ENCODE peak calls at places on chromosomes 6 and 20, in nine cellular contexts. One of them, this sample, is unnamed.

GRCh38 chr20:5612476-5613291 is 137.5 kb upstream of the SHLD1 start:
- DNase-seq in activated T-cell treated with anti-CD3 and anti-CD28 coated beads, Interleukin-2, amount 50 U/mL, for 72 hours: no peak
- DNase-seq in stimulated activated CD4-positive, alpha-beta T cell treated with anti-CD3 and anti-CD28 coated beads, Interleukin-12 subunit alpha, Interleukin-12 subunit beta, amount 100 ng/mL, for 4 hours: no peak
- DNase-seq in cardiac fibroblast: peak; percentile 70
- DNase-seq in HEK293T: no peak
- DNase-seq in sciatic nerve: no peak
- DNase-seq in brain pericyte: no peak
- DNase-seq in lower leg skin: no peak
- DNase-seq in WERI-Rb-1: no peak
- DNase-seq in this sample: no peak

GRCh38 chr20:6579417-6579816 is 188.1 kb upstream of the BMP2 start:
- DNase-seq in HEK293T: no peak
- DNase-seq in WERI-Rb-1: no peak
- DNase-seq in lower leg skin: no peak
- DNase-seq in cardiac fibroblast: no peak
- DNase-seq in activated T-cell treated with anti-CD3 and anti-CD28 coated beads, Interleukin-2, amount 50 U/mL, for 72 hours: no peak
- DNase-seq in sciatic nerve: no peak
- DNase-seq in brain pericyte: no peak
- DNase-seq in stimulated activated CD4-positive, alpha-beta T cell treated with anti-CD3 and anti-CD28 coated beads, Interleukin-12 subunit alpha, Interleukin-12 subunit beta, amount 100 ng/mL, for 4 hours: no peak
- DNase-seq in this sample: no peak

GRCh38 chr6:78492351-78493010 is 374.9 kb upstream of the IRAK1BP1 start:
- DNase-seq in lower leg skin: no peak
- DNase-seq in sciatic nerve: no peak
- DNase-seq in WERI-Rb-1: no peak
- DNase-seq in HEK293T: no peak
- DNase-seq in activated T-cell treated with anti-CD3 and anti-CD28 coated beads, Interleukin-2, amount 50 U/mL, for 72 hours: no peak
- DNase-seq in stimulated activated CD4-positive, alpha-beta T cell treated with anti-CD3 and anti-CD28 coated beads, Interleukin-12 subunit alpha, Interleukin-12 subunit beta, amount 100 ng/mL, for 4 hours: no peak
- DNase-seq in cardiac fibroblast: no peak
- DNase-seq in brain pericyte: peak; percentile 72
- DNase-seq in this sample: no peak

GRCh38 chr6:107246972-107247615 is 131.8 kb upstream of the BEND3 start:
- DNase-seq in activated T-cell treated with anti-CD3 and anti-CD28 coated beads, Interleukin-2, amount 50 U/mL, for 72 hours: no peak
- DNase-seq in cardiac fibroblast: peak; percentile 27
- DNase-seq in HEK293T: no peak
- DNase-seq in sciatic nerve: no peak
- DNase-seq in WERI-Rb-1: no peak
- DNase-seq in brain pericyte: no peak
- DNase-seq in stimulated activated CD4-positive, alpha-beta T cell treated with anti-CD3 and anti-CD28 coated beads, Interleukin-12 subunit alpha, Interleukin-12 subunit beta, amount 100 ng/mL, for 4 hours: no peak
- DNase-seq in lower leg skin: no peak
- DNase-seq in this sample: no peak

GRCh38 chr20:48795058-48795457 is 32.7 kb downstream of the PREX1 start:
- DNase-seq in stimulated activated CD4-positive, alpha-beta T cell treated with anti-CD3 and anti-CD28 coated beads, Interleukin-12 subunit alpha, Interleukin-12 subunit beta, amount 100 ng/mL, for 4 hours: no peak
- DNase-seq in HEK293T: no peak
- DNase-seq in brain pericyte: no peak
- DNase-seq in sciatic nerve: no peak
- DNase-seq in cardiac fibroblast: no peak
- DNase-seq in lower leg skin: no peak
- DNase-seq in activated T-cell treated with anti-CD3 and anti-CD28 coated beads, Interleukin-2, amount 50 U/mL, for 72 hours: no peak
- DNase-seq in WERI-Rb-1: no peak
- DNase-seq in this sample: no peak

GRCh38 chr20:64109390-64109747 is 2.0 kb upstream of the NPBWR2 start:
- DNase-seq in brain pericyte: no peak
- DNase-seq in sciatic nerve: peak; percentile 34
- DNase-seq in stimulated activated CD4-positive, alpha-beta T cell treated with anti-CD3 and anti-CD28 coated beads, Interleukin-12 subunit alpha, Interleukin-12 subunit beta, amount 100 ng/mL, for 4 hours: no peak
- DNase-seq in WERI-Rb-1: no peak
- DNase-seq in activated T-cell treated with anti-CD3 and anti-CD28 coated beads, Interleukin-2, amount 50 U/mL, for 72 hours: no peak
- DNase-seq in HEK293T: no peak
- DNase-seq in lower leg skin: no peak
- DNase-seq in cardiac fibroblast: no peak
- DNase-seq in this sample: no peak

GRCh38 chr6:125316621-125317020 is 14.9 kb upstream of the HDDC2 start:
- DNase-seq in sciatic nerve: no peak
- DNase-seq in brain pericyte: no peak
- DNase-seq in WERI-Rb-1: no peak
- DNase-seq in lower leg skin: no peak
- DNase-seq in stimulated activated CD4-positive, alpha-beta T cell treated with anti-CD3 and anti-CD28 coated beads, Interleukin-12 subunit alpha, Interleukin-12 subunit beta, amount 100 ng/mL, for 4 hours: no peak
- DNase-seq in activated T-cell treated with anti-CD3 and anti-CD28 coated beads, Interleukin-2, amount 50 U/mL, for 72 hours: no peak
- DNase-seq in HEK293T: no peak
- DNase-seq in cardiac fibroblast: no peak
- DNase-seq in this sample: peak; percentile 11

GRCh38 chr6:94341173-94341572 is 921.8 kb upstream of the EPHA7 start:
- DNase-seq in activated T-cell treated with anti-CD3 and anti-CD28 coated beads, Interleukin-2, amount 50 U/mL, for 72 hours: no peak
- DNase-seq in HEK293T: no peak
- DNase-seq in WERI-Rb-1: no peak
- DNase-seq in lower leg skin: no peak
- DNase-seq in cardiac fibroblast: no peak
- DNase-seq in stimulated activated CD4-positive, alpha-beta T cell treated with anti-CD3 and anti-CD28 coated beads, Interleukin-12 subunit alpha, Interleukin-12 subunit beta, amount 100 ng/mL, for 4 hours: no peak
- DNase-seq in brain pericyte: no peak
- DNase-seq in sciatic nerve: no peak
- DNase-seq in this sample: no peak

GRCh38 chr20:33009214-33010132 is 2.0 kb downstream of the BPIFB2 start:
- DNase-seq in HEK293T: no peak
- DNase-seq in sciatic nerve: no peak
- DNase-seq in lower leg skin: no peak
- DNase-seq in brain pericyte: no peak
- DNase-seq in activated T-cell treated with anti-CD3 and anti-CD28 coated beads, Interleukin-2, amount 50 U/mL, for 72 hours: no peak
- DNase-seq in cardiac fibroblast: no peak
- DNase-seq in WERI-Rb-1: no peak
- DNase-seq in stimulated activated CD4-positive, alpha-beta T cell treated with anti-CD3 and anti-CD28 coated beads, Interleukin-12 subunit alpha, Interleukin-12 subunit beta, amount 100 ng/mL, for 4 hours: no peak
- DNase-seq in this sample: no peak

GRCh38 chr20:10171864-10172751 is 46.5 kb upstream of the SNAP25 start:
- DNase-seq in cardiac fibroblast: peak; percentile 24
- DNase-seq in sciatic nerve: no peak
- DNase-seq in stimulated activated CD4-positive, alpha-beta T cell treated with anti-CD3 and anti-CD28 coated beads, Interleukin-12 subunit alpha, Interleukin-12 subunit beta, amount 100 ng/mL, for 4 hours: peak; percentile 9
- DNase-seq in lower leg skin: no peak
- DNase-seq in brain pericyte: no peak
- DNase-seq in activated T-cell treated with anti-CD3 and anti-CD28 coated beads, Interleukin-2, amount 50 U/mL, for 72 hours: peak; percentile 67
- DNase-seq in WERI-Rb-1: peak; percentile 69
- DNase-seq in HEK293T: peak; percentile 10
- DNase-seq in this sample: peak; percentile 60

GRCh38 chr6:62367601-62368000 is 81.6 kb upstream of the KHDRBS2 start:
- DNase-seq in cardiac fibroblast: no peak
- DNase-seq in HEK293T: no peak
- DNase-seq in WERI-Rb-1: no peak
- DNase-seq in stimulated activated CD4-positive, alpha-beta T cell treated with anti-CD3 and anti-CD28 coated beads, Interleukin-12 subunit alpha, Interleukin-12 subunit beta, amount 100 ng/mL, for 4 hours: no peak
- DNase-seq in brain pericyte: no peak
- DNase-seq in sciatic nerve: no peak
- DNase-seq in activated T-cell treated with anti-CD3 and anti-CD28 coated beads, Interleukin-2, amount 50 U/mL, for 72 hours: no peak
- DNase-seq in lower leg skin: no peak
- DNase-seq in this sample: no peak

GRCh38 chr6:113596907-113597583 is 260.1 kb upstream of the MARCKS start:
- DNase-seq in HEK293T: no peak
- DNase-seq in lower leg skin: no peak
- DNase-seq in cardiac fibroblast: peak; percentile 39
- DNase-seq in activated T-cell treated with anti-CD3 and anti-CD28 coated beads, Interleukin-2, amount 50 U/mL, for 72 hours: no peak
- DNase-seq in stimulated activated CD4-positive, alpha-beta T cell treated with anti-CD3 and anti-CD28 coated beads, Interleukin-12 subunit alpha, Interleukin-12 subunit beta, amount 100 ng/mL, for 4 hours: no peak
- DNase-seq in brain pericyte: peak; percentile 33
- DNase-seq in WERI-Rb-1: no peak
- DNase-seq in sciatic nerve: no peak
- DNase-seq in this sample: no peak

GRCh38 chr6:167590193-167590592 is 236.5 kb upstream of the AFDN start:
- DNase-seq in activated T-cell treated with anti-CD3 and anti-CD28 coated beads, Interleukin-2, amount 50 U/mL, for 72 hours: no peak
- DNase-seq in stimulated activated CD4-positive, alpha-beta T cell treated with anti-CD3 and anti-CD28 coated beads, Interleukin-12 subunit alpha, Interleukin-12 subunit beta, amount 100 ng/mL, for 4 hours: no peak
- DNase-seq in lower leg skin: no peak
- DNase-seq in WERI-Rb-1: no peak
- DNase-seq in brain pericyte: no peak
- DNase-seq in sciatic nerve: no peak
- DNase-seq in HEK293T: no peak
- DNase-seq in cardiac fibroblast: no peak
- DNase-seq in this sample: no peak

GRCh38 chr6:57423468-57423867 is 106.0 kb downstream of the PRIM2 start:
- DNase-seq in stimulated activated CD4-positive, alpha-beta T cell treated with anti-CD3 and anti-CD28 coated beads, Interleukin-12 subunit alpha, Interleukin-12 subunit beta, amount 100 ng/mL, for 4 hours: no peak
- DNase-seq in brain pericyte: no peak
- DNase-seq in activated T-cell treated with anti-CD3 and anti-CD28 coated beads, Interleukin-2, amount 50 U/mL, for 72 hours: no peak
- DNase-seq in HEK293T: peak; percentile 8
- DNase-seq in cardiac fibroblast: no peak
- DNase-seq in sciatic nerve: no peak
- DNase-seq in lower leg skin: no peak
- DNase-seq in WERI-Rb-1: no peak
- DNase-seq in this sample: no peak

GRCh38 chr20:39823239-39823638 is 861.1 kb downstream of the DHX35 start:
- DNase-seq in sciatic nerve: no peak
- DNase-seq in cardiac fibroblast: peak; percentile 52
- DNase-seq in HEK293T: no peak
- DNase-seq in WERI-Rb-1: no peak
- DNase-seq in activated T-cell treated with anti-CD3 and anti-CD28 coated beads, Interleukin-2, amount 50 U/mL, for 72 hours: no peak
- DNase-seq in brain pericyte: peak; percentile 26
- DNase-seq in lower leg skin: no peak
- DNase-seq in stimulated activated CD4-positive, alpha-beta T cell treated with anti-CD3 and anti-CD28 coated beads, Interleukin-12 subunit alpha, Interleukin-12 subunit beta, amount 100 ng/mL, for 4 hours: no peak
- DNase-seq in this sample: peak; percentile 96

GRCh38 chr20:4571759-4572531 is 149.8 kb upstream of the PRND start:
- DNase-seq in cardiac fibroblast: no peak
- DNase-seq in HEK293T: no peak
- DNase-seq in lower leg skin: no peak
- DNase-seq in sciatic nerve: no peak
- DNase-seq in activated T-cell treated with anti-CD3 and anti-CD28 coated beads, Interleukin-2, amount 50 U/mL, for 72 hours: no peak
- DNase-seq in brain pericyte: no peak
- DNase-seq in WERI-Rb-1: no peak
- DNase-seq in stimulated activated CD4-positive, alpha-beta T cell treated with anti-CD3 and anti-CD28 coated beads, Interleukin-12 subunit alpha, Interleukin-12 subunit beta, amount 100 ng/mL, for 4 hours: no peak
- DNase-seq in this sample: no peak

GRCh38 chr6:119241124-119241491 is 108.5 kb downstream of the MAN1A1 start:
- DNase-seq in activated T-cell treated with anti-CD3 and anti-CD28 coated beads, Interleukin-2, amount 50 U/mL, for 72 hours: no peak
- DNase-seq in cardiac fibroblast: peak; percentile 67
- DNase-seq in brain pericyte: no peak
- DNase-seq in sciatic nerve: no peak
- DNase-seq in lower leg skin: no peak
- DNase-seq in WERI-Rb-1: no peak
- DNase-seq in stimulated activated CD4-positive, alpha-beta T cell treated with anti-CD3 and anti-CD28 coated beads, Interleukin-12 subunit alpha, Interleukin-12 subunit beta, amount 100 ng/mL, for 4 hours: no peak
- DNase-seq in HEK293T: no peak
- DNase-seq in this sample: no peak

GRCh38 chr20:1323256-1323655 is 5.7 kb downstream of the SDCBP2 start:
- DNase-seq in WERI-Rb-1: no peak
- DNase-seq in cardiac fibroblast: no peak
- DNase-seq in stimulated activated CD4-positive, alpha-beta T cell treated with anti-CD3 and anti-CD28 coated beads, Interleukin-12 subunit alpha, Interleukin-12 subunit beta, amount 100 ng/mL, for 4 hours: no peak
- DNase-seq in activated T-cell treated with anti-CD3 and anti-CD28 coated beads, Interleukin-2, amount 50 U/mL, for 72 hours: no peak
- DNase-seq in brain pericyte: no peak
- DNase-seq in sciatic nerve: peak; percentile 32
- DNase-seq in HEK293T: no peak
- DNase-seq in lower leg skin: no peak
- DNase-seq in this sample: no peak

GRCh38 chr6:115766745-115767462 is 293.8 kb downstream of the FRK start:
- DNase-seq in cardiac fibroblast: no peak
- DNase-seq in brain pericyte: no peak
- DNase-seq in lower leg skin: no peak
- DNase-seq in WERI-Rb-1: peak; percentile 10
- DNase-seq in sciatic nerve: no peak
- DNase-seq in activated T-cell treated with anti-CD3 and anti-CD28 coated beads, Interleukin-2, amount 50 U/mL, for 72 hours: no peak
- DNase-seq in stimulated activated CD4-positive, alpha-beta T cell treated with anti-CD3 and anti-CD28 coated beads, Interleukin-12 subunit alpha, Interleukin-12 subunit beta, amount 100 ng/mL, for 4 hours: no peak
- DNase-seq in HEK293T: no peak
- DNase-seq in this sample: no peak

GRCh38 chr6:150764638-150765456 is 100.7 kb upstream of the MTHFD1L start:
- DNase-seq in HEK293T: no peak
- DNase-seq in brain pericyte: no peak
- DNase-seq in sciatic nerve: no peak
- DNase-seq in activated T-cell treated with anti-CD3 and anti-CD28 coated beads, Interleukin-2, amount 50 U/mL, for 72 hours: no peak
- DNase-seq in cardiac fibroblast: no peak
- DNase-seq in stimulated activated CD4-positive, alpha-beta T cell treated with anti-CD3 and anti-CD28 coated beads, Interleukin-12 subunit alpha, Interleukin-12 subunit beta, amount 100 ng/mL, for 4 hours: no peak
- DNase-seq in lower leg skin: no peak
- DNase-seq in WERI-Rb-1: no peak
- DNase-seq in this sample: no peak

GRCh38 chr6:73036689-73037088 is 188.6 kb downstream of the KHDC1L start:
- DNase-seq in HEK293T: no peak
- DNase-seq in brain pericyte: no peak
- DNase-seq in activated T-cell treated with anti-CD3 and anti-CD28 coated beads, Interleukin-2, amount 50 U/mL, for 72 hours: no peak
- DNase-seq in sciatic nerve: no peak
- DNase-seq in stimulated activated CD4-positive, alpha-beta T cell treated with anti-CD3 and anti-CD28 coated beads, Interleukin-12 subunit alpha, Interleukin-12 subunit beta, amount 100 ng/mL, for 4 hours: no peak
- DNase-seq in lower leg skin: no peak
- DNase-seq in WERI-Rb-1: no peak
- DNase-seq in cardiac fibroblast: no peak
- DNase-seq in this sample: no peak

GRCh38 chr6:24831771-24832718 is 33.3 kb upstream of the ARMH2 start:
- DNase-seq in activated T-cell treated with anti-CD3 and anti-CD28 coated beads, Interleukin-2, amount 50 U/mL, for 72 hours: no peak
- DNase-seq in HEK293T: no peak
- DNase-seq in lower leg skin: peak; percentile 38
- DNase-seq in WERI-Rb-1: no peak
- DNase-seq in stimulated activated CD4-positive, alpha-beta T cell treated with anti-CD3 and anti-CD28 coated beads, Interleukin-12 subunit alpha, Interleukin-12 subunit beta, amount 100 ng/mL, for 4 hours: no peak
- DNase-seq in sciatic nerve: no peak
- DNase-seq in brain pericyte: peak; percentile 94
- DNase-seq in cardiac fibroblast: no peak
- DNase-seq in this sample: no peak